ENCODE peak calls at places on chromosomes 4 and X, in six cellular contexts. E, V, I, J, D and T are unnamed samples.

GRCh38 chr4:103918214-103918613 is 198.4 kb upstream of the TACR3 start:
- DNase-seq in E (no peak), V (no peak), I (no peak), J (no peak), D (no peak), T (no peak)

GRCh38 chr4:55435136-55435535 is 39.4 kb downstream of the TMEM165 start:
- DNase-seq in E (no peak), V (peak; percentile 69), I (no peak), J (peak; percentile 91), D (no peak), T (no peak)

GRCh38 chrX:53319614-53320542 is 38.5 kb upstream of the IQSEC2 start:
- DNase-seq in E (no peak), V (no peak), I (no peak), J (no peak), D (no peak), T (no peak)

GRCh38 chr4:6332042-6332668 is 62.5 kb downstream of the WFS1 start:
- DNase-seq in E (no peak), V (peak; percentile 42), I (peak; percentile 50), J (no peak), D (peak; percentile 48), T (peak; percentile 63)

GRCh38 chr4:40908297-40908696 is 158.5 kb downstream of the NSUN7 start:
- DNase-seq in E (no peak), V (no peak), I (no peak), J (no peak), D (no peak), T (no peak)

GRCh38 chrX:150084474-150085229 is 146.4 kb upstream of the EOLA2 start:
- DNase-seq in E (no peak), V (peak; percentile 81), I (no peak), J (no peak), D (no peak), T (peak; percentile 23)

GRCh38 chr4:107721436-107722090 is 1.5 kb upstream of the PAPSS1 start:
- DNase-seq in E (no peak), V (no peak), I (no peak), J (peak; percentile 46), D (no peak), T (no peak)

GRCh38 chrX:20913760-20914159 is 460.5 kb upstream of the CNKSR2 start:
- DNase-seq in E (no peak), V (no peak), I (peak; percentile 3), J (peak; percentile 4), D (peak; percentile 63), T (no peak)

GRCh38 chrX:126164689-126165400 is 1.2 kb downstream of the DCAF12L2 start:
- DNase-seq in E (no peak), V (no peak), I (no peak), J (no peak), D (no peak), T (no peak)

GRCh38 chr4:15003441-15003890 is 1.2 kb downstream of the CPEB2 start:
- DNase-seq in E (no peak), V (no peak), I (no peak), J (no peak), D (peak; percentile 45), T (peak; percentile 48)

GRCh38 chr4:41136456-41136855 is 77.9 kb downstream of the APBB2 start:
- DNase-seq in E (no peak), V (peak; percentile 31), I (no peak), J (no peak), D (no peak), T (no peak)

GRCh38 chr4:36255575-36255974 is 11.3 kb upstream of the ARAP2 start:
- DNase-seq in E (no peak), V (no peak), I (no peak), J (peak; percentile 77), D (no peak), T (no peak)

GRCh38 chrX:135114392-135114791 is 5.9 kb downstream of the ETDB start:
- DNase-seq in E (no peak), V (no peak), I (no peak), J (no peak), D (no peak), T (no peak)

GRCh38 chr4:40980318-40980883 is 230.6 kb downstream of the NSUN7 start:
- DNase-seq in E (no peak), V (peak; percentile 35), I (peak; percentile 39), J (no peak), D (no peak), T (no peak)

GRCh38 chr4:156948738-156949137 is 22.9 kb downstream of the PDGFC start:
- DNase-seq in E (no peak), V (peak; percentile 32), I (no peak), J (no peak), D (no peak), T (no peak)

GRCh38 chr4:1207603-1208265 is 35.4 kb upstream of the SPON2 start:
- DNase-seq in E (no peak), V (no peak), I (no peak), J (no peak), D (no peak), T (peak; percentile 90)

GRCh38 chrX:5708209-5708608 is 520.5 kb downstream of the NLGN4X start:
- DNase-seq in E (no peak), V (no peak), I (no peak), J (peak; percentile 24), D (no peak), T (peak; percentile 2)

GRCh38 chr4:24582235-24582863 is 2.0 kb downstream of the DHX15 start:
- DNase-seq in E (no peak), V (peak; percentile 22), I (no peak), J (no peak), D (no peak), T (no peak)

GRCh38 chrX:120732461-120732860 is 102.6 kb upstream of the C1GALT1C1 start:
- DNase-seq in E (no peak), V (no peak), I (no peak), J (no peak), D (no peak), T (no peak)

GRCh38 chr4:73609688-73610087 is 10.5 kb downstream of the RASSF6 start:
- DNase-seq in E (no peak), V (peak; percentile 84), I (no peak), J (no peak), D (no peak), T (no peak)

GRCh38 chrX:22433292-22434070 is 160.8 kb downstream of the CBLL2 start:
- DNase-seq in E (no peak), V (no peak), I (no peak), J (no peak), D (no peak), T (no peak)

GRCh38 chr4:148565801-148566200 is 123.6 kb upstream of the NR3C2 start:
- DNase-seq in E (no peak), V (no peak), I (no peak), J (no peak), D (no peak), T (no peak)

GRCh38 chr4:156293657-156294297 is 340.1 kb upstream of the CTSO start:
- DNase-seq in E (no peak), V (peak; percentile 86), I (peak; percentile 59), J (no peak), D (no peak), T (peak; percentile 42)

GRCh38 chr4:154314248-154314647 is 177.4 kb downstream of the DCHS2 start:
- DNase-seq in E (no peak), V (no peak), I (no peak), J (no peak), D (no peak), T (no peak)

GRCh38 chr4:89064848-89065247 is 7.9 kb upstream of the FAM13A start:
- DNase-seq in E (no peak), V (no peak), I (no peak), J (no peak), D (no peak), T (no peak)

GRCh38 chr4:185357220-185357619 is 38.5 kb downstream of the LRP2BP start:
- DNase-seq in E (no peak), V (peak; percentile 19), I (no peak), J (no peak), D (no peak), T (no peak)

GRCh38 chr4:2250764-2251072 is 8.8 kb upstream of the HAUS3 start:
- DNase-seq in E (no peak), V (no peak), I (no peak), J (no peak), D (no peak), T (no peak)

GRCh38 chr4:168886361-168886760 is 123.7 kb downstream of the CBR4 start:
- DNase-seq in E (no peak), V (no peak), I (no peak), J (no peak), D (no peak), T (no peak)

GRCh38 chr4:80183196-80184052 is 13.9 kb upstream of the PRDM8 start:
- DNase-seq in E (no peak), V (no peak), I (no peak), J (peak; percentile 35), D (no peak), T (peak; percentile 49)

GRCh38 chr4:5192271-5192670 is 141.0 kb downstream of the STK32B start:
- DNase-seq in E (no peak), V (no peak), I (no peak), J (no peak), D (no peak), T (no peak)

GRCh38 chrX:119541188-119541587 is 24.0 kb downstream of the STEEP1 start:
- DNase-seq in E (no peak), V (peak; percentile 69), I (peak; percentile 44), J (no peak), D (no peak), T (peak; percentile 57)

GRCh38 chr4:188030401-188030800 is 34.8 kb downstream of the ZFP42 start:
- DNase-seq in E (no peak), V (no peak), I (no peak), J (no peak), D (no peak), T (no peak)

GRCh38 chr4:168221298-168221697 is 97.3 kb downstream of the DDX60 start:
- DNase-seq in E (no peak), V (peak; percentile 91), I (no peak), J (no peak), D (no peak), T (no peak)

GRCh38 chr4:67151376-67152343 is 393.6 kb downstream of the CENPC start:
- DNase-seq in E (no peak), V (no peak), I (no peak), J (no peak), D (no peak), T (no peak)

GRCh38 chr4:1167244-1167949 is 5.0 kb downstream of the SPON2 start:
- DNase-seq in E (no peak), V (peak; percentile 72), I (peak; percentile 90), J (peak; percentile 86), D (peak; percentile 66), T (peak; percentile 86)

GRCh38 chr4:156190606-156191005 is 236.9 kb upstream of the CTSO start:
- DNase-seq in E (no peak), V (peak; percentile 8), I (peak; percentile 18), J (no peak), D (no peak), T (peak; percentile 11)